ENCODE peak calls at places on chromosomes 1 and 21, in eight cellular contexts. One of them, this sample, is unnamed.
A peak's percentile ranks its signal among the peaks of the same experiment; 100 is the strongest.

GRCh38 chr1:154661110-154661509 is 53.1 kb upstream of the ADAR start:
- DNase-seq in activated CD4-positive, alpha-beta T cell treated with anti-CD3 and anti-CD28 coated beads, Interleukin-2, amount 10 ng/mL, durations not matched to agents 7 days and 5 days: no peak
- DNase-seq in GM12865: peak; percentile 16
- DNase-seq in activated CD4-positive, CD25-positive, alpha-beta regulatory T cell treated with anti-CD3 and anti-CD28 coated beads, Interleukin-2, amount 50 U/mL, for 72 hours: no peak
- DNase-seq in NCI-H345: no peak
- DNase-seq in stimulated activated CD8-positive, alpha-beta memory T cell treated with anti-CD3 and anti-CD28 coated beads, Interleukin-15, amount 100 ng/mL, for 4 hours: no peak
- DNase-seq in stimulated activated CD4-positive, alpha-beta T cell treated with anti-CD3 and anti-CD28 coated beads, Interleukin-1b, Interleukin-23, amount 100 ng/mL, for 4 hours: no peak
- DNase-seq in activated gamma-delta T cell treated with Interleukin-2 at 50 U/mL for 16 hours: no peak
- DNase-seq in this sample: no peak

GRCh38 chr1:203437696-203438315 is 37.8 kb upstream of the PRELP start:
- DNase-seq in activated CD4-positive, alpha-beta T cell treated with anti-CD3 and anti-CD28 coated beads, Interleukin-2, amount 10 ng/mL, durations not matched to agents 7 days and 5 days: no peak
- DNase-seq in GM12865: no peak
- DNase-seq in activated CD4-positive, CD25-positive, alpha-beta regulatory T cell treated with anti-CD3 and anti-CD28 coated beads, Interleukin-2, amount 50 U/mL, for 72 hours: no peak
- DNase-seq in NCI-H345: no peak
- DNase-seq in stimulated activated CD8-positive, alpha-beta memory T cell treated with anti-CD3 and anti-CD28 coated beads, Interleukin-15, amount 100 ng/mL, for 4 hours: no peak
- DNase-seq in stimulated activated CD4-positive, alpha-beta T cell treated with anti-CD3 and anti-CD28 coated beads, Interleukin-1b, Interleukin-23, amount 100 ng/mL, for 4 hours: no peak
- DNase-seq in activated gamma-delta T cell treated with Interleukin-2 at 50 U/mL for 16 hours: no peak
- DNase-seq in this sample: no peak

GRCh38 chr1:62131093-62131725 is 63.4 kb upstream of the L1TD1 start:
- DNase-seq in activated CD4-positive, alpha-beta T cell treated with anti-CD3 and anti-CD28 coated beads, Interleukin-2, amount 10 ng/mL, durations not matched to agents 7 days and 5 days: peak; percentile 58
- DNase-seq in GM12865: peak; percentile 65
- DNase-seq in activated CD4-positive, CD25-positive, alpha-beta regulatory T cell treated with anti-CD3 and anti-CD28 coated beads, Interleukin-2, amount 50 U/mL, for 72 hours: no peak
- DNase-seq in NCI-H345: peak; percentile 41
- DNase-seq in stimulated activated CD8-positive, alpha-beta memory T cell treated with anti-CD3 and anti-CD28 coated beads, Interleukin-15, amount 100 ng/mL, for 4 hours: no peak
- DNase-seq in stimulated activated CD4-positive, alpha-beta T cell treated with anti-CD3 and anti-CD28 coated beads, Interleukin-1b, Interleukin-23, amount 100 ng/mL, for 4 hours: no peak
- DNase-seq in activated gamma-delta T cell treated with Interleukin-2 at 50 U/mL for 16 hours: no peak
- DNase-seq in this sample: peak; percentile 64

GRCh38 chr1:196608401-196609113 is at the start of gene KCNT2:
- DNase-seq in activated CD4-positive, alpha-beta T cell treated with anti-CD3 and anti-CD28 coated beads, Interleukin-2, amount 10 ng/mL, durations not matched to agents 7 days and 5 days: no peak
- DNase-seq in GM12865: no peak
- DNase-seq in activated CD4-positive, CD25-positive, alpha-beta regulatory T cell treated with anti-CD3 and anti-CD28 coated beads, Interleukin-2, amount 50 U/mL, for 72 hours: no peak
- DNase-seq in NCI-H345: peak; percentile 71
- DNase-seq in stimulated activated CD8-positive, alpha-beta memory T cell treated with anti-CD3 and anti-CD28 coated beads, Interleukin-15, amount 100 ng/mL, for 4 hours: no peak
- DNase-seq in stimulated activated CD4-positive, alpha-beta T cell treated with anti-CD3 and anti-CD28 coated beads, Interleukin-1b, Interleukin-23, amount 100 ng/mL, for 4 hours: peak; percentile 0
- DNase-seq in activated gamma-delta T cell treated with Interleukin-2 at 50 U/mL for 16 hours: no peak
- DNase-seq in this sample: no peak

GRCh38 chr21:27189870-27190269 is 223.0 kb upstream of the ADAMTS5 start:
- DNase-seq in activated CD4-positive, alpha-beta T cell treated with anti-CD3 and anti-CD28 coated beads, Interleukin-2, amount 10 ng/mL, durations not matched to agents 7 days and 5 days: no peak
- DNase-seq in GM12865: no peak
- DNase-seq in activated CD4-positive, CD25-positive, alpha-beta regulatory T cell treated with anti-CD3 and anti-CD28 coated beads, Interleukin-2, amount 50 U/mL, for 72 hours: no peak
- DNase-seq in NCI-H345: no peak
- DNase-seq in stimulated activated CD8-positive, alpha-beta memory T cell treated with anti-CD3 and anti-CD28 coated beads, Interleukin-15, amount 100 ng/mL, for 4 hours: no peak
- DNase-seq in stimulated activated CD4-positive, alpha-beta T cell treated with anti-CD3 and anti-CD28 coated beads, Interleukin-1b, Interleukin-23, amount 100 ng/mL, for 4 hours: no peak
- DNase-seq in activated gamma-delta T cell treated with Interleukin-2 at 50 U/mL for 16 hours: no peak
- DNase-seq in this sample: no peak

GRCh38 chr21:33325222-33326067 is 675 bp downstream of the IFNAR1 start:
- DNase-seq in activated CD4-positive, alpha-beta T cell treated with anti-CD3 and anti-CD28 coated beads, Interleukin-2, amount 10 ng/mL, durations not matched to agents 7 days and 5 days: peak; percentile 75
- DNase-seq in GM12865: peak; percentile 75
- DNase-seq in activated CD4-positive, CD25-positive, alpha-beta regulatory T cell treated with anti-CD3 and anti-CD28 coated beads, Interleukin-2, amount 50 U/mL, for 72 hours: peak; percentile 68
- DNase-seq in NCI-H345: peak; percentile 70
- DNase-seq in stimulated activated CD8-positive, alpha-beta memory T cell treated with anti-CD3 and anti-CD28 coated beads, Interleukin-15, amount 100 ng/mL, for 4 hours: peak; percentile 53
- DNase-seq in stimulated activated CD4-positive, alpha-beta T cell treated with anti-CD3 and anti-CD28 coated beads, Interleukin-1b, Interleukin-23, amount 100 ng/mL, for 4 hours: peak; percentile 56
- DNase-seq in activated gamma-delta T cell treated with Interleukin-2 at 50 U/mL for 16 hours: peak; percentile 52
- DNase-seq in this sample: peak; percentile 76

GRCh38 chr1:216903389-216903754 is 180.1 kb upstream of the ESRRG start:
- DNase-seq in activated CD4-positive, alpha-beta T cell treated with anti-CD3 and anti-CD28 coated beads, Interleukin-2, amount 10 ng/mL, durations not matched to agents 7 days and 5 days: no peak
- DNase-seq in GM12865: no peak
- DNase-seq in activated CD4-positive, CD25-positive, alpha-beta regulatory T cell treated with anti-CD3 and anti-CD28 coated beads, Interleukin-2, amount 50 U/mL, for 72 hours: no peak
- DNase-seq in NCI-H345: peak; percentile 62
- DNase-seq in stimulated activated CD8-positive, alpha-beta memory T cell treated with anti-CD3 and anti-CD28 coated beads, Interleukin-15, amount 100 ng/mL, for 4 hours: no peak
- DNase-seq in stimulated activated CD4-positive, alpha-beta T cell treated with anti-CD3 and anti-CD28 coated beads, Interleukin-1b, Interleukin-23, amount 100 ng/mL, for 4 hours: no peak
- DNase-seq in activated gamma-delta T cell treated with Interleukin-2 at 50 U/mL for 16 hours: no peak
- DNase-seq in this sample: no peak

GRCh38 chr21:41112740-41113692 is 54.9 kb upstream of the BACE2 start:
- DNase-seq in activated CD4-positive, alpha-beta T cell treated with anti-CD3 and anti-CD28 coated beads, Interleukin-2, amount 10 ng/mL, durations not matched to agents 7 days and 5 days: peak; percentile 17
- DNase-seq in GM12865: peak; percentile 6
- DNase-seq in activated CD4-positive, CD25-positive, alpha-beta regulatory T cell treated with anti-CD3 and anti-CD28 coated beads, Interleukin-2, amount 50 U/mL, for 72 hours: no peak
- DNase-seq in NCI-H345: no peak
- DNase-seq in stimulated activated CD8-positive, alpha-beta memory T cell treated with anti-CD3 and anti-CD28 coated beads, Interleukin-15, amount 100 ng/mL, for 4 hours: no peak
- DNase-seq in stimulated activated CD4-positive, alpha-beta T cell treated with anti-CD3 and anti-CD28 coated beads, Interleukin-1b, Interleukin-23, amount 100 ng/mL, for 4 hours: no peak
- DNase-seq in activated gamma-delta T cell treated with Interleukin-2 at 50 U/mL for 16 hours: no peak
- DNase-seq in this sample: peak; percentile 28

GRCh38 chr21:33648555-33648954 is 6.3 kb downstream of the ITSN1 start:
- DNase-seq in activated CD4-positive, alpha-beta T cell treated with anti-CD3 and anti-CD28 coated beads, Interleukin-2, amount 10 ng/mL, durations not matched to agents 7 days and 5 days: no peak
- DNase-seq in GM12865: no peak
- DNase-seq in activated CD4-positive, CD25-positive, alpha-beta regulatory T cell treated with anti-CD3 and anti-CD28 coated beads, Interleukin-2, amount 50 U/mL, for 72 hours: no peak
- DNase-seq in NCI-H345: no peak
- DNase-seq in stimulated activated CD8-positive, alpha-beta memory T cell treated with anti-CD3 and anti-CD28 coated beads, Interleukin-15, amount 100 ng/mL, for 4 hours: no peak
- DNase-seq in stimulated activated CD4-positive, alpha-beta T cell treated with anti-CD3 and anti-CD28 coated beads, Interleukin-1b, Interleukin-23, amount 100 ng/mL, for 4 hours: no peak
- DNase-seq in activated gamma-delta T cell treated with Interleukin-2 at 50 U/mL for 16 hours: no peak
- DNase-seq in this sample: no peak

GRCh38 chr1:209493584-209493983 is 89.9 kb upstream of the CAMK1G start:
- DNase-seq in activated CD4-positive, alpha-beta T cell treated with anti-CD3 and anti-CD28 coated beads, Interleukin-2, amount 10 ng/mL, durations not matched to agents 7 days and 5 days: no peak
- DNase-seq in GM12865: no peak
- DNase-seq in activated CD4-positive, CD25-positive, alpha-beta regulatory T cell treated with anti-CD3 and anti-CD28 coated beads, Interleukin-2, amount 50 U/mL, for 72 hours: no peak
- DNase-seq in NCI-H345: no peak
- DNase-seq in stimulated activated CD8-positive, alpha-beta memory T cell treated with anti-CD3 and anti-CD28 coated beads, Interleukin-15, amount 100 ng/mL, for 4 hours: no peak
- DNase-seq in stimulated activated CD4-positive, alpha-beta T cell treated with anti-CD3 and anti-CD28 coated beads, Interleukin-1b, Interleukin-23, amount 100 ng/mL, for 4 hours: no peak
- DNase-seq in activated gamma-delta T cell treated with Interleukin-2 at 50 U/mL for 16 hours: no peak
- DNase-seq in this sample: no peak

GRCh38 chr1:41894101-41894620 is 24.6 kb downstream of the HIVEP3 start:
- DNase-seq in activated CD4-positive, alpha-beta T cell treated with anti-CD3 and anti-CD28 coated beads, Interleukin-2, amount 10 ng/mL, durations not matched to agents 7 days and 5 days: peak; percentile 1
- DNase-seq in GM12865: no peak
- DNase-seq in activated CD4-positive, CD25-positive, alpha-beta regulatory T cell treated with anti-CD3 and anti-CD28 coated beads, Interleukin-2, amount 50 U/mL, for 72 hours: no peak
- DNase-seq in NCI-H345: no peak
- DNase-seq in stimulated activated CD8-positive, alpha-beta memory T cell treated with anti-CD3 and anti-CD28 coated beads, Interleukin-15, amount 100 ng/mL, for 4 hours: no peak
- DNase-seq in stimulated activated CD4-positive, alpha-beta T cell treated with anti-CD3 and anti-CD28 coated beads, Interleukin-1b, Interleukin-23, amount 100 ng/mL, for 4 hours: no peak
- DNase-seq in activated gamma-delta T cell treated with Interleukin-2 at 50 U/mL for 16 hours: no peak
- DNase-seq in this sample: no peak

GRCh38 chr1:156492591-156493080 is 7.9 kb downstream of the MEF2D start:
- DNase-seq in activated CD4-positive, alpha-beta T cell treated with anti-CD3 and anti-CD28 coated beads, Interleukin-2, amount 10 ng/mL, durations not matched to agents 7 days and 5 days: no peak
- DNase-seq in GM12865: peak; percentile 76
- DNase-seq in activated CD4-positive, CD25-positive, alpha-beta regulatory T cell treated with anti-CD3 and anti-CD28 coated beads, Interleukin-2, amount 50 U/mL, for 72 hours: no peak
- DNase-seq in NCI-H345: no peak
- DNase-seq in stimulated activated CD8-positive, alpha-beta memory T cell treated with anti-CD3 and anti-CD28 coated beads, Interleukin-15, amount 100 ng/mL, for 4 hours: no peak
- DNase-seq in stimulated activated CD4-positive, alpha-beta T cell treated with anti-CD3 and anti-CD28 coated beads, Interleukin-1b, Interleukin-23, amount 100 ng/mL, for 4 hours: no peak
- DNase-seq in activated gamma-delta T cell treated with Interleukin-2 at 50 U/mL for 16 hours: no peak
- DNase-seq in this sample: peak; percentile 99

GRCh38 chr1:42940851-42941639 is 17.6 kb downstream of the SLC2A1 start:
- DNase-seq in activated CD4-positive, alpha-beta T cell treated with anti-CD3 and anti-CD28 coated beads, Interleukin-2, amount 10 ng/mL, durations not matched to agents 7 days and 5 days: no peak
- DNase-seq in GM12865: peak; percentile 88
- DNase-seq in activated CD4-positive, CD25-positive, alpha-beta regulatory T cell treated with anti-CD3 and anti-CD28 coated beads, Interleukin-2, amount 50 U/mL, for 72 hours: no peak
- DNase-seq in NCI-H345: no peak
- DNase-seq in stimulated activated CD8-positive, alpha-beta memory T cell treated with anti-CD3 and anti-CD28 coated beads, Interleukin-15, amount 100 ng/mL, for 4 hours: no peak
- DNase-seq in stimulated activated CD4-positive, alpha-beta T cell treated with anti-CD3 and anti-CD28 coated beads, Interleukin-1b, Interleukin-23, amount 100 ng/mL, for 4 hours: no peak
- DNase-seq in activated gamma-delta T cell treated with Interleukin-2 at 50 U/mL for 16 hours: no peak
- DNase-seq in this sample: no peak

GRCh38 chr1:15064217-15064929 is 89.2 kb upstream of the TMEM51 start:
- DNase-seq in activated CD4-positive, alpha-beta T cell treated with anti-CD3 and anti-CD28 coated beads, Interleukin-2, amount 10 ng/mL, durations not matched to agents 7 days and 5 days: no peak
- DNase-seq in GM12865: no peak
- DNase-seq in activated CD4-positive, CD25-positive, alpha-beta regulatory T cell treated with anti-CD3 and anti-CD28 coated beads, Interleukin-2, amount 50 U/mL, for 72 hours: no peak
- DNase-seq in NCI-H345: no peak
- DNase-seq in stimulated activated CD8-positive, alpha-beta memory T cell treated with anti-CD3 and anti-CD28 coated beads, Interleukin-15, amount 100 ng/mL, for 4 hours: no peak
- DNase-seq in stimulated activated CD4-positive, alpha-beta T cell treated with anti-CD3 and anti-CD28 coated beads, Interleukin-1b, Interleukin-23, amount 100 ng/mL, for 4 hours: no peak
- DNase-seq in activated gamma-delta T cell treated with Interleukin-2 at 50 U/mL for 16 hours: no peak
- DNase-seq in this sample: no peak

GRCh38 chr1:111801071-111801850 is 45.6 kb downstream of the DDX20 start:
- DNase-seq in activated CD4-positive, alpha-beta T cell treated with anti-CD3 and anti-CD28 coated beads, Interleukin-2, amount 10 ng/mL, durations not matched to agents 7 days and 5 days: no peak
- DNase-seq in GM12865: no peak
- DNase-seq in activated CD4-positive, CD25-positive, alpha-beta regulatory T cell treated with anti-CD3 and anti-CD28 coated beads, Interleukin-2, amount 50 U/mL, for 72 hours: no peak
- DNase-seq in NCI-H345: no peak
- DNase-seq in stimulated activated CD8-positive, alpha-beta memory T cell treated with anti-CD3 and anti-CD28 coated beads, Interleukin-15, amount 100 ng/mL, for 4 hours: no peak
- DNase-seq in stimulated activated CD4-positive, alpha-beta T cell treated with anti-CD3 and anti-CD28 coated beads, Interleukin-1b, Interleukin-23, amount 100 ng/mL, for 4 hours: no peak
- DNase-seq in activated gamma-delta T cell treated with Interleukin-2 at 50 U/mL for 16 hours: no peak
- DNase-seq in this sample: no peak

GRCh38 chr1:157878059-157878458 is 36.5 kb upstream of the CD5L start:
- DNase-seq in activated CD4-positive, alpha-beta T cell treated with anti-CD3 and anti-CD28 coated beads, Interleukin-2, amount 10 ng/mL, durations not matched to agents 7 days and 5 days: no peak
- DNase-seq in GM12865: peak; percentile 34
- DNase-seq in activated CD4-positive, CD25-positive, alpha-beta regulatory T cell treated with anti-CD3 and anti-CD28 coated beads, Interleukin-2, amount 50 U/mL, for 72 hours: no peak
- DNase-seq in NCI-H345: peak; percentile 1
- DNase-seq in stimulated activated CD8-positive, alpha-beta memory T cell treated with anti-CD3 and anti-CD28 coated beads, Interleukin-15, amount 100 ng/mL, for 4 hours: no peak
- DNase-seq in stimulated activated CD4-positive, alpha-beta T cell treated with anti-CD3 and anti-CD28 coated beads, Interleukin-1b, Interleukin-23, amount 100 ng/mL, for 4 hours: no peak
- DNase-seq in activated gamma-delta T cell treated with Interleukin-2 at 50 U/mL for 16 hours: no peak
- DNase-seq in this sample: peak; percentile 52

GRCh38 chr1:182720465-182720864 is 36.1 kb upstream of the RGS8 start:
- DNase-seq in activated CD4-positive, alpha-beta T cell treated with anti-CD3 and anti-CD28 coated beads, Interleukin-2, amount 10 ng/mL, durations not matched to agents 7 days and 5 days: no peak
- DNase-seq in GM12865: no peak
- DNase-seq in activated CD4-positive, CD25-positive, alpha-beta regulatory T cell treated with anti-CD3 and anti-CD28 coated beads, Interleukin-2, amount 50 U/mL, for 72 hours: no peak
- DNase-seq in NCI-H345: no peak
- DNase-seq in stimulated activated CD8-positive, alpha-beta memory T cell treated with anti-CD3 and anti-CD28 coated beads, Interleukin-15, amount 100 ng/mL, for 4 hours: no peak
- DNase-seq in stimulated activated CD4-positive, alpha-beta T cell treated with anti-CD3 and anti-CD28 coated beads, Interleukin-1b, Interleukin-23, amount 100 ng/mL, for 4 hours: no peak
- DNase-seq in activated gamma-delta T cell treated with Interleukin-2 at 50 U/mL for 16 hours: no peak
- DNase-seq in this sample: no peak

GRCh38 chr1:19477284-19478240 is 7.8 kb downstream of the CAPZB start:
- DNase-seq in activated CD4-positive, alpha-beta T cell treated with anti-CD3 and anti-CD28 coated beads, Interleukin-2, amount 10 ng/mL, durations not matched to agents 7 days and 5 days: peak; percentile 44
- DNase-seq in GM12865: peak; percentile 86
- DNase-seq in activated CD4-positive, CD25-positive, alpha-beta regulatory T cell treated with anti-CD3 and anti-CD28 coated beads, Interleukin-2, amount 50 U/mL, for 72 hours: no peak
- DNase-seq in NCI-H345: peak; percentile 65
- DNase-seq in stimulated activated CD8-positive, alpha-beta memory T cell treated with anti-CD3 and anti-CD28 coated beads, Interleukin-15, amount 100 ng/mL, for 4 hours: no peak
- DNase-seq in stimulated activated CD4-positive, alpha-beta T cell treated with anti-CD3 and anti-CD28 coated beads, Interleukin-1b, Interleukin-23, amount 100 ng/mL, for 4 hours: no peak
- DNase-seq in activated gamma-delta T cell treated with Interleukin-2 at 50 U/mL for 16 hours: peak; percentile 51
- DNase-seq in this sample: peak; percentile 87

GRCh38 chr1:201022178-201022823 is 1.2 kb downstream of the KIF21B start:
- DNase-seq in activated CD4-positive, alpha-beta T cell treated with anti-CD3 and anti-CD28 coated beads, Interleukin-2, amount 10 ng/mL, durations not matched to agents 7 days and 5 days: no peak
- DNase-seq in GM12865: no peak
- DNase-seq in activated CD4-positive, CD25-positive, alpha-beta regulatory T cell treated with anti-CD3 and anti-CD28 coated beads, Interleukin-2, amount 50 U/mL, for 72 hours: no peak
- DNase-seq in NCI-H345: no peak
- DNase-seq in stimulated activated CD8-positive, alpha-beta memory T cell treated with anti-CD3 and anti-CD28 coated beads, Interleukin-15, amount 100 ng/mL, for 4 hours: no peak
- DNase-seq in stimulated activated CD4-positive, alpha-beta T cell treated with anti-CD3 and anti-CD28 coated beads, Interleukin-1b, Interleukin-23, amount 100 ng/mL, for 4 hours: no peak
- DNase-seq in activated gamma-delta T cell treated with Interleukin-2 at 50 U/mL for 16 hours: no peak
- DNase-seq in this sample: no peak

GRCh38 chr21:46661627-46662366 is 26.3 kb downstream of the PRMT2 start:
- DNase-seq in activated CD4-positive, alpha-beta T cell treated with anti-CD3 and anti-CD28 coated beads, Interleukin-2, amount 10 ng/mL, durations not matched to agents 7 days and 5 days: no peak
- DNase-seq in GM12865: no peak
- DNase-seq in activated CD4-positive, CD25-positive, alpha-beta regulatory T cell treated with anti-CD3 and anti-CD28 coated beads, Interleukin-2, amount 50 U/mL, for 72 hours: no peak
- DNase-seq in NCI-H345: no peak
- DNase-seq in stimulated activated CD8-positive, alpha-beta memory T cell treated with anti-CD3 and anti-CD28 coated beads, Interleukin-15, amount 100 ng/mL, for 4 hours: no peak
- DNase-seq in stimulated activated CD4-positive, alpha-beta T cell treated with anti-CD3 and anti-CD28 coated beads, Interleukin-1b, Interleukin-23, amount 100 ng/mL, for 4 hours: no peak
- DNase-seq in activated gamma-delta T cell treated with Interleukin-2 at 50 U/mL for 16 hours: no peak
- DNase-seq in this sample: no peak

GRCh38 chr1:76491737-76492136 is 375.5 kb upstream of the ST6GALNAC5 start:
- DNase-seq in activated CD4-positive, alpha-beta T cell treated with anti-CD3 and anti-CD28 coated beads, Interleukin-2, amount 10 ng/mL, durations not matched to agents 7 days and 5 days: no peak
- DNase-seq in GM12865: no peak
- DNase-seq in activated CD4-positive, CD25-positive, alpha-beta regulatory T cell treated with anti-CD3 and anti-CD28 coated beads, Interleukin-2, amount 50 U/mL, for 72 hours: no peak
- DNase-seq in NCI-H345: no peak
- DNase-seq in stimulated activated CD8-positive, alpha-beta memory T cell treated with anti-CD3 and anti-CD28 coated beads, Interleukin-15, amount 100 ng/mL, for 4 hours: no peak
- DNase-seq in stimulated activated CD4-positive, alpha-beta T cell treated with anti-CD3 and anti-CD28 coated beads, Interleukin-1b, Interleukin-23, amount 100 ng/mL, for 4 hours: no peak
- DNase-seq in activated gamma-delta T cell treated with Interleukin-2 at 50 U/mL for 16 hours: no peak
- DNase-seq in this sample: no peak

This sample was measured in NB4.